ENCODE peak calls at places on chromosomes 13 and 19, in eight cellular contexts. T is A549, D is heart right ventricle, L is astrocyte, Z is stomach, S is heart left ventricle, J is upper lobe of right lung, B is IMR-90. C is an unnamed sample.

GRCh38 chr13:90105881-90106496 is 1241.5 kb upstream of the MIR17HG start:
- DNase-seq in J (no peak), S (no peak), L (peak; percentile 82), B (no peak), T (no peak), D (no peak), Z (no peak), C (no peak)

GRCh38 chr13:39760521-39760920 is 105.1 kb downstream of the COG6 start:
- DNase-seq in D (no peak), T (no peak), Z (no peak), B (no peak), S (no peak), L (no peak), J (no peak), C (no peak)

GRCh38 chr19:48206402-48207093 is 36.1 kb downstream of the ZSWIM9 start:
- DNase-seq in L (no peak), B (no peak), Z (peak; percentile 54), T (no peak), D (no peak), S (no peak), J (peak; percentile 80), C (no peak)

GRCh38 chr19:52945652-52946321 is 16.9 kb downstream of the ZNF816 start:
- DNase-seq in T (no peak), B (no peak), D (no peak), J (no peak), L (no peak), S (no peak), Z (peak; percentile 23), C (no peak)

GRCh38 chr19:632228-633067 is 889 bp downstream of the POLRMT start:
- DNase-seq in S (no peak), D (no peak), J (peak; percentile 79), Z (no peak), L (peak; percentile 41), T (peak; percentile 66), B (peak; percentile 36), C (peak; percentile 62)

GRCh38 chr13:88144580-88144979 is 473.4 kb downstream of the SLITRK5 start:
- DNase-seq in Z (no peak), L (no peak), J (no peak), S (no peak), B (no peak), T (no peak), D (no peak), C (no peak)

GRCh38 chr19:10271543-10272086 is 695 bp downstream of the ICAM1 start:
- DNase-seq in Z (no peak), D (no peak), B (peak; percentile 56), J (no peak), L (no peak), T (no peak), S (no peak), C (no peak)

GRCh38 chr19:33927789-33928457 is 131.3 kb downstream of the KCTD15 start:
- DNase-seq in S (no peak), L (no peak), Z (no peak), J (no peak), T (no peak), B (no peak), D (no peak), C (no peak)

GRCh38 chr19:12880551-12881171 is 588 bp downstream of the DNASE2 start:
- DNase-seq in B (peak; percentile 6), J (peak; percentile 78), T (no peak), D (no peak), Z (peak; percentile 40), S (peak; percentile 67), L (peak; percentile 6), C (no peak)

GRCh38 chr13:43003010-43003409 is 11.0 kb upstream of the EPSTI1 start:
- DNase-seq in B (peak; percentile 40), S (no peak), D (no peak), J (no peak), L (no peak), Z (no peak), T (no peak), C (peak; percentile 87)

GRCh38 chr19:11204943-11205349 is 7.6 kb upstream of the KANK2 start:
- DNase-seq in B (no peak), S (no peak), D (peak; percentile 48), J (no peak), Z (no peak), T (no peak), L (no peak), C (no peak)

GRCh38 chr19:56189785-56190184 is 7.8 kb downstream of the ZSCAN5B start:
- DNase-seq in J (no peak), Z (no peak), S (no peak), B (no peak), T (peak; percentile 19), D (no peak), L (no peak), C (no peak)

GRCh38 chr13:110715395-110716234 is 2.1 kb downstream of the ING1 start:
- DNase-seq in L (peak; percentile 99), B (peak; percentile 100), Z (peak; percentile 98), S (peak; percentile 98), T (peak; percentile 98), J (peak; percentile 99), D (peak; percentile 99), C (peak; percentile 92)

GRCh38 chr19:10654610-10655456 is 687 bp downstream of the ILF3 start:
- DNase-seq in D (peak; percentile 51), J (peak; percentile 80), Z (peak; percentile 35), S (peak; percentile 77), L (no peak), B (no peak), T (peak; percentile 37), C (peak; percentile 66)

GRCh38 chr19:8515317-8515716 is 1.4 kb upstream of the ZNF414 start:
- DNase-seq in B (no peak), S (peak; percentile 73), D (no peak), J (peak; percentile 80), Z (no peak), L (no peak), T (no peak), C (no peak)

GRCh38 chr13:55069746-55070145 is 2041.1 kb downstream of the OLFM4 start:
- DNase-seq in D (no peak), S (no peak), J (no peak), L (no peak), Z (no peak), T (no peak), B (no peak), C (peak; percentile 5)

GRCh38 chr19:6738726-6739389 is 622 bp upstream of the TRIP10 start:
- DNase-seq in B (peak; percentile 8), D (peak; percentile 59), S (peak; percentile 82), Z (peak; percentile 32), L (peak; percentile 10), T (no peak), J (peak; percentile 75), C (no peak)
- H3K27ac ChIP-seq in B (peak overlapping the region; percentile 31), D (peak overlapping the region; percentile 74), S (peak overlapping the region; percentile 98), Z (peak overlapping the region; percentile 96), L (peak overlapping the region; percentile 50), T (peak overlapping the region; percentile 98), J (peak overlapping the region; percentile 84), C (peak overlapping the region; percentile 98)

GRCh38 chr13:35964764-35965163 is 166.4 kb downstream of the DCLK1 start:
- DNase-seq in T (peak; percentile 2), D (no peak), Z (no peak), J (no peak), S (no peak), L (no peak), B (peak; percentile 68), C (no peak)

GRCh38 chr13:35961002-35961401 is 170.2 kb downstream of the DCLK1 start:
- DNase-seq in B (no peak), L (peak; percentile 14), S (no peak), J (no peak), T (no peak), Z (no peak), D (no peak), C (no peak)

GRCh38 chr13:35957996-35958395 is 173.2 kb downstream of the DCLK1 start:
- DNase-seq in L (no peak), Z (no peak), B (no peak), J (no peak), S (no peak), D (no peak), T (no peak), C (no peak)

GRCh38 chr13:35963982-35964665 is 167.1 kb downstream of the DCLK1 start:
- DNase-seq in S (no peak), J (no peak), B (no peak), D (no peak), L (no peak), Z (no peak), T (no peak), C (no peak)

GRCh38 chr13:35961461-35962220 is 169.5 kb downstream of the DCLK1 start:
- DNase-seq in Z (no peak), J (no peak), L (no peak), S (no peak), B (peak; percentile 13), T (no peak), D (no peak), C (no peak)
- TF ChIP-seq CTCF in Z (no peak), J (peak; percentile 30), L (peak; percentile 27), S (no peak), B (no peak), T (peak; percentile 26), D (peak; percentile 24), C (no peak)

GRCh38 chr19:2038284-2039081 is 12.6 kb downstream of the MKNK2 start:
- DNase-seq in D (no peak), Z (no peak), J (peak; percentile 63), B (no peak), T (no peak), S (no peak), L (no peak), C (no peak)

GRCh38 chr19:2041436-2041685 is 9.7 kb downstream of the MKNK2 start:
- DNase-seq in J (no peak), S (no peak), Z (no peak), L (no peak), T (no peak), B (no peak), D (peak; percentile 23), C (no peak)

GRCh38 chr19:2039082-2039958 is 11.7 kb downstream of the MKNK2 start:
- DNase-seq in S (no peak), L (no peak), B (no peak), T (no peak), J (peak; percentile 64), D (no peak), Z (no peak), C (no peak)

GRCh38 chr19:2040647-2041435 is 10.2 kb downstream of the MKNK2 start:
- DNase-seq in B (no peak), S (no peak), D (peak; percentile 16), L (no peak), T (no peak), Z (no peak), J (peak; percentile 67), C (no peak)

DNA sequence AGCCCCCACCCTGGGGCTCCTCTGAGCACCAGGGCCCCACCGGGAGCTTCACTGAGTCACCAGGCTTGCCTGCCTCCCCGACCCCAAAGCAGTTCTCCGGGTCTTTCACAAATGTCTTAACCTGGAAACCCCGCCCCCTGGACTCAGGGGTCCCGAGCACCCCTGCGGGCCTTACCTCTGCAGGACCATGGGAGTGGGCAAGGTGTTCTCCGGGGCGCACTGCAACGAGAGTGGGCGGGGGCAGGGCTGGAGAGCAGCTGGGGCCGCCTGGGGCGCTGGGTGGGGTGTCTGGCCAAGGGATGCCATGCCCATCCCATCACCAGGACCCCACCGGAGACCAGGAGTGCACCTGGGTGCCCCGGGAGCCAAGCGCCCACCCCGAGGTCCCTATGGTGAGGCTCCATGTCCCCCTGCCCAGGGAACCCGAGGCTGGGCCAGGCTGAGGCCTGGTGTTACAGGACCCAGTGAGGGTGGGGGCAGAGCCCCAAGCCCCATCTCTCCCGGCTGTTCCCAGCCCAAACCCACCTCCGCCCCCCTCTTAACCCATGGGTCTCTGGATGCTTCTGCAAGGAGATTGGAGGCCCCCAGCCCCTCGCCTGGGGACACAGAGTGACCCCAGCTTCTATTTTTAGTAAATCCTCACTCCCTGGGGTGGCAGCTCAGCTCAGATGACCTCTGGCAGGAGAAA is 10.9 kb downstream of the MKNK2 start:
- DNase-seq in Z (no peak), L (no peak), B (no peak), J (peak; percentile 69), T (no peak), S (no peak), D (peak; percentile 15), C (no peak)
- H3K27ac ChIP-seq in Z (peak overlapping the region; percentile 98), L (no peak overlapping the region), B (no peak overlapping the region), J (peak overlapping the region; percentile 17), T (peak overlapping the region; percentile 98), S (peak overlapping the region; percentile 92), D (peak overlapping the region; percentile 80), C (peak overlapping the region; percentile 100)

GRCh38 chr13:106033634-106034033 is 501.8 kb downstream of the EFNB2 start:
- DNase-seq in D (no peak), S (no peak), J (no peak), B (peak; percentile 59), Z (no peak), T (peak; percentile 27), L (peak; percentile 56), C (peak; percentile 12)
- TF ChIP-seq CTCF in D (no peak), S (no peak), J (no peak), B (peak; percentile 29), Z (peak; percentile 15), T (no peak), L (peak; percentile 43), C (no peak)